ENCODE peak calls at places on chromosomes 16 and 17, in five cellular contexts. D is esophagus squamous epithelium, F is IMR-90, K is Peyer's patch, M is heart left ventricle. H is an unnamed sample.
A peak's percentile ranks its signal among the peaks of the same experiment; 100 is the strongest.

GRCh38 chr16:88651276-88651988 is 579 bp upstream of the CYBA start:
- DNase-seq in D (peak; percentile 68), F (no peak), K (no peak), M (peak; percentile 68), H (no peak)

GRCh38 chr17:47982091-47982617 is 11.2 kb downstream of the CDK5RAP3 start:
- DNase-seq in D (no peak), F (no peak), K (no peak), M (no peak), H (no peak)

GRCh38 chr17:8408371-8408770 is 10.7 kb upstream of the RNF222 start:
- DNase-seq in D (no peak), F (no peak), K (peak; percentile 67), M (no peak), H (no peak)

GRCh38 chr17:50128441-50129302 is 1.3 kb downstream of the SAMD14 start:
- DNase-seq in D (no peak), F (peak; percentile 18), K (no peak), M (no peak), H (no peak)

GRCh38 chr17:77256710-77257109 is 115.9 kb downstream of the SEC14L1 start:
- DNase-seq in D (no peak), F (no peak), K (no peak), M (no peak), H (peak; percentile 87)

GRCh38 chr16:13795131-13795530 is 124.8 kb upstream of the ERCC4 start:
- DNase-seq in D (no peak), F (no peak), K (no peak), M (no peak), H (no peak)

GRCh38 chr16:55370762-55371482 is 46.9 kb downstream of the IRX6 start:
- DNase-seq in D (no peak), F (peak; percentile 8), K (peak; percentile 52), M (peak; percentile 85), H (no peak)

GRCh38 chr17:50653738-50654137 is 19.1 kb downstream of the ABCC3 start:
- DNase-seq in D (no peak), F (no peak), K (no peak), M (no peak), H (no peak)

GRCh38 chr16:62540496-62540895 is 504.3 kb upstream of the CDH8 start:
- DNase-seq in D (no peak), F (no peak), K (no peak), M (no peak), H (no peak)

GRCh38 chr17:70621593-70621992 is 452.3 kb downstream of the KCNJ2 start:
- DNase-seq in D (no peak), F (peak; percentile 9), K (no peak), M (peak; percentile 25), H (no peak)

GRCh38 chr16:81521141-81521626 is 76.6 kb downstream of the CMIP start:
- DNase-seq in D (no peak), F (no peak), K (no peak), M (no peak), H (no peak)

GRCh38 chr17:29583324-29584248 is 5.9 kb downstream of the GIT1 start:
- DNase-seq in D (no peak), F (no peak), K (no peak), M (peak; percentile 26), H (no peak)

GRCh38 chr17:2239882-2240430 is 63.6 kb downstream of the SMG6 start:
- DNase-seq in D (no peak), F (peak; percentile 96), K (no peak), M (peak; percentile 75), H (no peak)

GRCh38 chr17:27879987-27880608 is 13.1 kb downstream of the LYRM9 start:
- DNase-seq in D (no peak), F (peak; percentile 54), K (peak; percentile 82), M (peak; percentile 69), H (no peak)

GRCh38 chr17:14205992-14206461 is 30.6 kb downstream of the CDRT15 start:
- DNase-seq in D (no peak), F (no peak), K (peak; percentile 85), M (peak; percentile 95), H (no peak)

GRCh38 chr17:14123579-14124278 is 54.4 kb downstream of the COX10 start:
- DNase-seq in D (no peak), F (no peak), K (no peak), M (no peak), H (no peak)

GRCh38 chr17:35345926-35346771 is 27.3 kb downstream of the SLFN11 start:
- DNase-seq in D (no peak), F (peak; percentile 53), K (peak; percentile 54), M (peak; percentile 85), H (no peak)

GRCh38 chr16:27317320-27317719 is 3.5 kb downstream of the IL4R start:
- DNase-seq in D (no peak), F (no peak), K (no peak), M (no peak), H (no peak)

DNA sequence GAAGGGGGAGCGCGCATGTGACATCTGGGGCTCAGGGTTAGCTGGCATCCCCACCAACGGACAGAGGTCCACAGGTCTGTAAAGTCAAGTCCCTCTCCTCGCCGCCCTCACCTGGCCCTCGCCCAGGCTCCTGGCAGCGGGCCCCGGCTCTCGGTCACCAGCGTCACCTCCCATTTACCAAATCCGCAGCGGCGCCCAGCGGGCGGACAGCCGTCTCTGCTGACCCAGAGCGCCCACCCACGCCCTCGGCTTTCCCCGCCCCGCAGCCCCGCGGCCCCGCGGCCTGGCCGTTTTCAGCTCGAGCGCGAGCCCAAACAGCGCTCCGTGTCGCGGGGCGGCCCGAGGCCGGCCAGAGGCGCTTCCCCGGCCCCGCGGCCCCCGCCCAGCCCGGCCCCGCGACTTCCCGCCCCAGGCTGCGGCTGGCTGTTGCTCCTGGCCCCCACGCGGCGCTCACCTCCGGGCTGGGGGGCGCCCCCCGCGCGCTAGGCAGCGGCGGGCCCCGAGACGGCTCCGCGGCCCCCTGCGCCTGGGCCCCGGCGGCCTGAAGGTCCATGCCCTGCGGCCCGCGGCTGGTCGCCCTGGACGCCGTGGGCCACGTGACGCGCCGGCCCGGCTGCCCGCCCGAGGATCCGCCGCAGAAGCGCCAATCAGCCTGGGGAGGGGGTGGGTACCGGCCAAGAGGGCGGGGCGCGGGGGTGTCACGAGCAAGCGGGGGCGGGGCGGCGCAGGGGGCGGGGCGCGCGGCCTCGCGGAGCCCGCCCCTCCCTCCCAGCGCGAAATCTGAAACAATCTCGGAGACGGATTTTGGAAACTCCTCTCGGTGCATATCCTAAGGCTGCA is at the start of gene COPRS:
- DNase-seq in D (peak; percentile 29), F (peak; percentile 81), K (peak; percentile 93), M (peak; percentile 91), H (no peak)
- H3K27ac ChIP-seq in D (peak within 1 kb of the TSS; percentile 58), F (peak within 1 kb of the TSS; percentile 67), K (peak within 1 kb of the TSS; percentile 53), M (peak within 1 kb of the TSS; percentile 75), H (peak within 1 kb of the TSS; percentile 76)

GRCh38 chr16:72991211-72991610 is 56.7 kb downstream of the ZFHX3 start:
- DNase-seq in D (no peak), F (no peak), K (no peak), M (no peak), H (no peak)

GRCh38 chr16:72990571-72990970 is 57.4 kb downstream of the ZFHX3 start:
- DNase-seq in D (no peak), F (no peak), K (no peak), M (no peak), H (no peak)

GRCh38 chr16:72988568-72988967 is 59.4 kb downstream of the ZFHX3 start:
- DNase-seq in D (no peak), F (no peak), K (no peak), M (no peak), H (no peak)

GRCh38 chr16:72990003-72990521 is 57.9 kb downstream of the ZFHX3 start:
- DNase-seq in D (no peak), F (peak; percentile 68), K (no peak), M (peak; percentile 74), H (peak; percentile 98)

DNA sequence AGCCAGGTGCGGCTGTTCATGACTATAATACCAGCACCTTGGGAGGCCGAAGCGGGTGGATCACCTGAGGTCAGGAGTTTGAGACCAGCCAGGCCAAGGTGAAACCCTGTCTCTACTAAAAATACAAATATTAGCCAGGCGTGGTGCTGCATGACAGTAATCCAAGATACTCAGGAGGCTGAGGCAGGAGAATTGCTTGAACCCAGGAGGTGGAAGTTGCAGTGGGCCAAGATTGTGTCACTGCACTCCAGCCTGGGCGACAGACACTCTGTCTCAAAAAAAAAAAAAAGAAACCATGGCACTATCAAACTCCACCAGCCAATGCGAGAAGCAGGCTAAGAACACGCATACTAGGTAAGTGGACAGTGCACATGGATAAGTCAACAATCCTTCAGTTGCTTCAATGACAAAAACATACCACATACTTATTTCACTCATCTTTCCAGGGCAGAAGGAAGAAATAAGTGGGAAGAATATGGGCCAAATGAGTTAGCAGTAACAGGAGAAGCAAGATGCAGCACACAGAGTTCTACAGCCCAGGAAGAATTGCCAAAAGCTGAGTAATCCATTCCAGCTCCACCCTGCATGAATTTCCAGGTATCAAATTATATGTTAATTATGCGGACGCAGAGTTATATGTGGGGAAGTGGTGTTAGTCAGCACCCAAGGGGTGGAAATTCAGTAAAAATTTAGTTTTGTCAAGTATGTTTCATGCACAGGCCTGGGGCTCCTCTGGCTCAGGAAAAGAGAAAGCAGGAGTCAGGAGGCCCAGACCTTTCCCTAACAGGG is 58.5 kb downstream of the ZFHX3 start:
- DNase-seq in D (no peak), F (peak; percentile 93), K (no peak), M (no peak), H (no peak)
- TF ChIP-seq POLR2A in D (no peak), F (no peak), K (no peak), M (no peak), H (no peak)

DNA sequence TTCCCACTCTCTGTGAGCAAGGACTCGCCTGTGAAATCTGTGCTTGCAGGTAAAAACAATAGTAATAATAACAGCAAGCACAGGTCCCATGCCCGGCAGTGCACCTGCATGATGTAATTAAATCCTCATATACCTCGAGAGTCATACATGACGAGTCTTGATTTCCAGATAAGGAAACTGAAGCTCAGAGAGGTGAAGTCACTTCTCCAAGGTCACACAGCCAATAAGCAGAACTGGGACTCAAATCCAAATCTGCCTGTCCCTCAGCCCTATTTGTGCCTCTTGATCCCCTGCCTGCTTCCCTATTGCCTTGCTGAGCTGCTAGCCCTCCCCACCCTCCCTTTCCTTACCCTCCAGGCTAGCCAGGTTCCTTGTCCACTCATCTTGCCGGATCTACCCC is 38.0 kb upstream of the CPNE2 start:
- DNase-seq in D (no peak), F (no peak), K (no peak), M (no peak), H (no peak)
- H3K27ac ChIP-seq in D (no peak overlapping the region), F (no peak overlapping the region), K (no peak overlapping the region), M (no peak overlapping the region), H (no peak overlapping the region)

GRCh38 chr17:4365628-4366311 is 705 bp downstream of the UBE2G1 start:
- DNase-seq in D (no peak), F (no peak), K (no peak), M (peak; percentile 47), H (no peak)

GRCh38 chr17:4362141-4362540 is 4.3 kb downstream of the UBE2G1 start:
- DNase-seq in D (no peak), F (no peak), K (no peak), M (no peak), H (no peak)

GRCh38 chr17:4366312-4367063 is at the start of gene UBE2G1:
- DNase-seq in D (peak; percentile 82), F (peak; percentile 95), K (peak; percentile 100), M (peak; percentile 98), H (no peak)

GRCh38 chr17:4364622-4365041 is 1.8 kb downstream of the UBE2G1 start:
- DNase-seq in D (no peak), F (no peak), K (no peak), M (no peak), H (no peak)

DNA sequence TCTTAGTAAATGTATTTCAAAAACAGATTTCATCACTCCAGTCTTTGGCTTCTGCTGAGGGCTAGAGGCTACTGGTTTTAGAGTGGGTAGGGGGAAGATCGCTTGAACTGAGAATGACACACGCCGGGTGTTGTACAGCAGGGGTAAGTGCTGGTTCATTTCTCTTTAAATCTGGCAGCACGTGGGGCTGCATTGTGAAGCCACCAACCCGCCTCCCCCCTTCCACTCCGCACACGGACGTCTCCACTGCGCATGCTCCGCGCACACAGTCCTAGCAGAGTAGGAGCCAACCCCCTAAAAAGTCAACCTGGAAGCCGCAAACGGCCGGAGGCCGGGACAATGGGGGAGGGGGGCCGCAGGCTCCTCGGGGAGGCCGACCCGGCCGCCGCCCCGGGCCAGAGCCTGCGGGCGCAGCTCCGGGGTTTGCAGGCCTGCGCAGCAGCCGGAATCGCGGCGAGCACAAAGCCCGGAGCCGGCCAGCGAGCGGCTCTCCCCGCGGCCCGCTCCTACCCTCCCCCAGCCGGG is 1.3 kb downstream of the UBE2G1 start:
- DNase-seq in D (peak; percentile 65), F (peak; percentile 88), K (peak; percentile 90), M (peak; percentile 95), H (no peak)
- TF ChIP-seq POLR2A in D (peak; percentile 86), F (no peak), K (peak; percentile 60), M (no peak), H (peak; percentile 53)

H was measured in vagina.